ENCODE peak calls at places on chromosomes 6 and 20, in six cellular contexts. One of them, this sample, is unnamed.

GRCh38 chr20:3813758-3814581 is 6.4 kb upstream of the AP5S1 start:
- DNase-seq in GM10248: no peak
- DNase-seq in AG04449: no peak
- DNase-seq in mesothelial cell of epicardium: no peak
- DNase-seq in GM12865: no peak
- DNase-seq in fibroblast of mammary gland: no peak
- DNase-seq in this sample: no peak

GRCh38 chr6:36326351-36326995 is 10.2 kb downstream of the BNIP5 start:
- DNase-seq in GM10248: no peak
- DNase-seq in AG04449: no peak
- DNase-seq in mesothelial cell of epicardium: no peak
- DNase-seq in GM12865: no peak
- DNase-seq in fibroblast of mammary gland: peak; percentile 11
- DNase-seq in this sample: no peak

GRCh38 chr20:38894091-38894847 is 31.9 kb upstream of the FAM83D start:
- DNase-seq in GM10248: peak; percentile 43
- DNase-seq in AG04449: no peak
- DNase-seq in mesothelial cell of epicardium: no peak
- DNase-seq in GM12865: no peak
- DNase-seq in fibroblast of mammary gland: peak; percentile 49
- DNase-seq in this sample: no peak

GRCh38 chr6:26223677-26224546 is 136.7 kb downstream of the HFE start:
- DNase-seq in GM10248: peak; percentile 58
- DNase-seq in AG04449: no peak
- DNase-seq in mesothelial cell of epicardium: no peak
- DNase-seq in GM12865: peak; percentile 89
- DNase-seq in fibroblast of mammary gland: peak; percentile 84
- DNase-seq in this sample: peak; percentile 63

GRCh38 chr20:16801919-16802651 is 53.9 kb downstream of the OTOR start:
- DNase-seq in GM10248: peak; percentile 45
- DNase-seq in AG04449: no peak
- DNase-seq in mesothelial cell of epicardium: peak; percentile 38
- DNase-seq in GM12865: peak; percentile 63
- DNase-seq in fibroblast of mammary gland: peak; percentile 52
- DNase-seq in this sample: peak; percentile 21

GRCh38 chr20:57066126-57066900 is 200.1 kb downstream of the BMP7 start:
- DNase-seq in GM10248: no peak
- DNase-seq in AG04449: no peak
- DNase-seq in mesothelial cell of epicardium: no peak
- DNase-seq in GM12865: no peak
- DNase-seq in fibroblast of mammary gland: no peak
- DNase-seq in this sample: no peak

GRCh38 chr6:40556023-40556422 is 31.1 kb downstream of the LRFN2 start:
- DNase-seq in GM10248: no peak
- DNase-seq in AG04449: no peak
- DNase-seq in mesothelial cell of epicardium: no peak
- DNase-seq in GM12865: no peak
- DNase-seq in fibroblast of mammary gland: no peak
- DNase-seq in this sample: no peak

GRCh38 chr6:133817460-133818047 is 71.4 kb upstream of the TCF21 start:
- DNase-seq in GM10248: peak; percentile 23
- DNase-seq in AG04449: no peak
- DNase-seq in mesothelial cell of epicardium: no peak
- DNase-seq in GM12865: peak; percentile 40
- DNase-seq in fibroblast of mammary gland: no peak
- DNase-seq in this sample: peak; percentile 13

GRCh38 chr20:17613328-17614175 is 43.7 kb downstream of the DSTN start:
- DNase-seq in GM10248: peak; percentile 11
- DNase-seq in AG04449: no peak
- DNase-seq in mesothelial cell of epicardium: no peak
- DNase-seq in GM12865: no peak
- DNase-seq in fibroblast of mammary gland: no peak
- DNase-seq in this sample: no peak

GRCh38 chr20:25273541-25274358 is 25.9 kb downstream of the PYGB start:
- DNase-seq in GM10248: no peak
- DNase-seq in AG04449: no peak
- DNase-seq in mesothelial cell of epicardium: no peak
- DNase-seq in GM12865: no peak
- DNase-seq in fibroblast of mammary gland: no peak
- DNase-seq in this sample: no peak

GRCh38 chr6:83057705-83058321 is 7.8 kb downstream of the UBE3D start:
- DNase-seq in GM10248: peak; percentile 28
- DNase-seq in AG04449: no peak
- DNase-seq in mesothelial cell of epicardium: no peak
- DNase-seq in GM12865: peak; percentile 66
- DNase-seq in fibroblast of mammary gland: peak; percentile 56
- DNase-seq in this sample: peak; percentile 51

GRCh38 chr6:107185570-107185969 is 70.3 kb upstream of the BEND3 start:
- DNase-seq in GM10248: no peak
- DNase-seq in AG04449: no peak
- DNase-seq in mesothelial cell of epicardium: no peak
- DNase-seq in GM12865: no peak
- DNase-seq in fibroblast of mammary gland: peak; percentile 31
- DNase-seq in this sample: no peak

GRCh38 chr6:154292855-154293519 is 63.6 kb downstream of the IPCEF1 start:
- DNase-seq in GM10248: no peak
- DNase-seq in AG04449: peak; percentile 26
- DNase-seq in mesothelial cell of epicardium: no peak
- DNase-seq in GM12865: no peak
- DNase-seq in fibroblast of mammary gland: peak; percentile 54
- DNase-seq in this sample: no peak

GRCh38 chr6:5637714-5638113 is 369.0 kb downstream of the NRN1 start:
- DNase-seq in GM10248: no peak
- DNase-seq in AG04449: no peak
- DNase-seq in mesothelial cell of epicardium: no peak
- DNase-seq in GM12865: no peak
- DNase-seq in fibroblast of mammary gland: no peak
- DNase-seq in this sample: no peak

GRCh38 chr6:56484669-56485068 is 158.0 kb downstream of the DST start:
- DNase-seq in GM10248: no peak
- DNase-seq in AG04449: no peak
- DNase-seq in mesothelial cell of epicardium: no peak
- DNase-seq in GM12865: no peak
- DNase-seq in fibroblast of mammary gland: peak; percentile 70
- DNase-seq in this sample: no peak

GRCh38 chr6:29665942-29666825 is 9.3 kb downstream of the MOG start:
- DNase-seq in GM10248: peak; percentile 43
- DNase-seq in AG04449: no peak
- DNase-seq in mesothelial cell of epicardium: no peak
- DNase-seq in GM12865: no peak
- DNase-seq in fibroblast of mammary gland: no peak
- DNase-seq in this sample: no peak

GRCh38 chr6:73585566-73586415 is 65.0 kb upstream of the EEF1A1 start:
- DNase-seq in GM10248: peak; percentile 62
- DNase-seq in AG04449: no peak
- DNase-seq in mesothelial cell of epicardium: no peak
- DNase-seq in GM12865: peak; percentile 84
- DNase-seq in fibroblast of mammary gland: peak; percentile 80
- DNase-seq in this sample: peak; percentile 63

GRCh38 chr6:52696418-52696817 is 25.5 kb downstream of the TMEM14A start:
- DNase-seq in GM10248: no peak
- DNase-seq in AG04449: no peak
- DNase-seq in mesothelial cell of epicardium: no peak
- DNase-seq in GM12865: no peak
- DNase-seq in fibroblast of mammary gland: no peak
- DNase-seq in this sample: no peak
- TF ChIP-seq CTCF in GM10248: no peak
- TF ChIP-seq CTCF in AG04449: no peak
- TF ChIP-seq CTCF in mesothelial cell of epicardium: no peak
- TF ChIP-seq CTCF in GM12865: peak; percentile 4
- TF ChIP-seq CTCF in fibroblast of mammary gland: no peak
- TF ChIP-seq CTCF in this sample: no peak

DNA sequence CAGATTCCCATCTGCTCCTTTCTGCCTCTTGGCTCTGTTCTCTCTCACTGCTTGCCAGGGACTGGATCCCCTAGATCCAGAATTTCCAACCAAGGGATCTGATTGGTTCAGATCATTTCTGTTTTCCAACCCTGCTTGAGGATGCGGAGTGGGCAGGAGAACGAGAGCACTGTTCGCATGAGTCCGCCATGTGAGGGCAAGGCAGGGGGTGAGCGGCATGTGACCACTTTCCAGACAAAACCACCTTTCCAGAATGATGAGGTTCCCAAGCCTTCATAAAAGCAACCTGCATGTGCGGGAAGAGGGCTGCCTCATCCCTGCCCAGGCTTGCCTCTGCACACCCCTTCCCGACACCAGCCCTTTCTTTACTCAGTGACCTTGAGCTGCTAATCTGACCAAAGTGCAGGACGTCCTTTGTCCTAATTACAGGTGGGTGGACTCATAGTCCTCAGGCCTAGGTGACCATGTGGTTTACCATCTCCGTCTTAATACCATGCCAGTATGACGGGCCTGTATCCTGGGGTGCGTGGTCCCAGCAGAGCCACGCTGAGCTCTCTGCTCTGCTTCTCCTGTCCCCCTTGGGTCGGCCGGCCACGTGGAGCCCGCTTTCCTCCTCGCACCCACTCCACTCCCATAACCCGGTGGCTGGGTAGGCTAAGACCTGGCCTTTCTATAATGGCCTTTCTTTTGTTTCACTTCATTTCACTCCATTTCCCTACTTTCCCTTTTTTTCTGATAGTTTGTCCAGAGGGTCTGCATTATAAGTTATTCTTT is 14.4 kb downstream of the NQO2 start:
- DNase-seq in GM10248: no peak
- DNase-seq in AG04449: no peak
- DNase-seq in mesothelial cell of epicardium: no peak
- DNase-seq in GM12865: no peak
- DNase-seq in fibroblast of mammary gland: no peak
- DNase-seq in this sample: no peak
- TF ChIP-seq CTCF in GM10248: no peak
- TF ChIP-seq CTCF in AG04449: no peak
- TF ChIP-seq CTCF in mesothelial cell of epicardium: no peak
- TF ChIP-seq CTCF in GM12865: no peak
- TF ChIP-seq CTCF in fibroblast of mammary gland: no peak
- TF ChIP-seq CTCF in this sample: no peak

DNA sequence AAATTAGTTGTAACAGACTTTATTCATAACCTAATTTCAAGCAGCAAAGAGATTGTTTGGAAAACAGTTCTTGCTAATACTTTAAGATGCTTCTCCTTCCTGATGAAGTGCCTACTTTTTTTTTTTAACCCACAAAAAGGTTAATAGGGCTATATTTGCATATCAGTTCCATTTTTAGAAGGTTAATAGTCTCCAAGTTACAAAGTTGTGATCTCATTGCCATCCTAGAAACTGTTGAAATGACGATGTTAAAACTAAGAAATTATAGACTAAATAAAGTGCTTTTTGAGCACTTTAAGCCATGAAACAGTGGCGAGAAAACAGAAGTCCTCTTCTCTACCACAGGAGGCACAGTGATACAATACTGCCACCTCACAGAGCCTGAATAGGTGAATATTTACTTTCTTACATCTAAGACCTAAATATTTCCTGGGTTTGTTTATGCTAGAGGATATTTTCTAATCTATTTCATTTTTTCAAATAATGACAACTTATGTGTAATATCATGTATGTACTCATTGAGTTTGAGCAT is 5.3 kb downstream of the RNF144B start:
- DNase-seq in GM10248: no peak
- DNase-seq in AG04449: no peak
- DNase-seq in mesothelial cell of epicardium: no peak
- DNase-seq in GM12865: no peak
- DNase-seq in fibroblast of mammary gland: no peak
- DNase-seq in this sample: no peak
- TF ChIP-seq CTCF in GM10248: no peak
- TF ChIP-seq CTCF in AG04449: no peak
- TF ChIP-seq CTCF in mesothelial cell of epicardium: no peak
- TF ChIP-seq CTCF in GM12865: no peak
- TF ChIP-seq CTCF in fibroblast of mammary gland: no peak
- TF ChIP-seq CTCF in this sample: no peak

GRCh38 chr6:167141667-167142432 is 15.9 kb downstream of the GPR31 start:
- DNase-seq in GM10248: peak; percentile 82
- DNase-seq in AG04449: no peak
- DNase-seq in mesothelial cell of epicardium: peak; percentile 40
- DNase-seq in GM12865: peak; percentile 74
- DNase-seq in fibroblast of mammary gland: peak; percentile 4
- DNase-seq in this sample: peak; percentile 84

GRCh38 chr6:167137881-167138280 is 15.0 kb downstream of the CCR6 start:
- DNase-seq in GM10248: no peak
- DNase-seq in AG04449: no peak
- DNase-seq in mesothelial cell of epicardium: no peak
- DNase-seq in GM12865: no peak
- DNase-seq in fibroblast of mammary gland: no peak
- DNase-seq in this sample: no peak

GRCh38 chr6:167142433-167142761 is 15.4 kb downstream of the GPR31 start:
- DNase-seq in GM10248: no peak
- DNase-seq in AG04449: no peak
- DNase-seq in mesothelial cell of epicardium: no peak
- DNase-seq in GM12865: no peak
- DNase-seq in fibroblast of mammary gland: no peak
- DNase-seq in this sample: no peak

GRCh38 chr6:167140589-167141474 is 16.9 kb downstream of the GPR31 start:
- DNase-seq in GM10248: no peak
- DNase-seq in AG04449: no peak
- DNase-seq in mesothelial cell of epicardium: no peak
- DNase-seq in GM12865: no peak
- DNase-seq in fibroblast of mammary gland: no peak
- DNase-seq in this sample: no peak

DNA sequence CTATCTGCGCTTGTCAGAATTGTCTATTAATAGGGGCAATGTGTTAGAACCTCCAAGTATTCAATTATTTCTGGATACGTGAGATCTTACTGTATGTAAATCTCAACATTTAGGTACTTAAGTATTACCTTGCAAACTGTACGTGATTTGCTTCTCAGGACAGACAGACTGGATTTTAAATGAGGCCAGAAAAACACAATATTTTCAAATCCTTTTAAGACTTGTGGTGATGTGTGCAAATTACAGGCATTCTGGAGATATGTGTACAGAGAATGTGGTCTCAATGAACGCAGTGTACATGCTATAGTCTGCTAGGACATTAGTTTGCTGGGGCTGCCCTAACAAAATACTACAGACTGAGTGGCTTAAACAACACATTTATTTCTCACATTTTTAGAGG is 16.9 kb downstream of the CCR6 start:
- DNase-seq in GM10248: no peak
- DNase-seq in AG04449: no peak
- DNase-seq in mesothelial cell of epicardium: no peak
- DNase-seq in GM12865: no peak
- DNase-seq in fibroblast of mammary gland: no peak
- DNase-seq in this sample: no peak
- TF ChIP-seq CTCF in GM10248: no peak
- TF ChIP-seq CTCF in AG04449: no peak
- TF ChIP-seq CTCF in mesothelial cell of epicardium: peak; percentile 36
- TF ChIP-seq CTCF in GM12865: no peak
- TF ChIP-seq CTCF in fibroblast of mammary gland: no peak
- TF ChIP-seq CTCF in this sample: no peak

DNA sequence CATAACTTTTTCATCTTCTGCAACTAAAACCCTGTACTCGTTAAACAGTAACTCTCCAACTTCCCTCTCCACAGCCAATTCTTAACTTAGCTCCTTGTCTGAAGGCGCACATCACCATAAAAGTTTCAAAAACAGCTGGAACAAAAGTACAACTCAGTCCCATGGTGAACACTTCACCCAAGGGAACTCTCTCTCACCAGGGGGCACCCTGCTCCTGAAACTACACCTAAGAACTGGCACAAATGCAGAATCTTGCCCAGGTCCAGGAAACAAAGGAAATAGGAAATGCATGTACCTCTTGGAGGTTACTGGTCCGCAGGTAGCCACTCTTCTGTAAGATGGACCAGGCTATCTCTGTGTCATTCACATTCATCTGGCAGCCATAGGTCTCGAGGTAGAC is 6.6 kb downstream of the CDK5RAP1 start:
- DNase-seq in GM10248: no peak
- DNase-seq in AG04449: no peak
- DNase-seq in mesothelial cell of epicardium: no peak
- DNase-seq in GM12865: no peak
- DNase-seq in fibroblast of mammary gland: no peak
- DNase-seq in this sample: no peak
- TF ChIP-seq CTCF in GM10248: peak; percentile 4
- TF ChIP-seq CTCF in AG04449: no peak
- TF ChIP-seq CTCF in mesothelial cell of epicardium: no peak
- TF ChIP-seq CTCF in GM12865: no peak
- TF ChIP-seq CTCF in fibroblast of mammary gland: peak; percentile 12
- TF ChIP-seq CTCF in this sample: no peak